ENCODE peak calls at places on chromosomes 4 and X, in four cellular contexts. H, L, Q and K are unnamed samples.

GRCh38 chrX:17500145-17500579 is 125.2 kb downstream of the NHS start:
- DNase-seq in H (no peak), Q (peak; percentile 41), L (no peak), K (no peak)

GRCh38 chr4:65671402-65671801 is 1.1 kb upstream of the EPHA5 start:
- DNase-seq in H (no peak), L (no peak), Q (no peak), K (no peak)

GRCh38 chr4:122679317-122679716 is 53.2 kb upstream of the BBS12 start:
- DNase-seq in H (no peak), Q (no peak), L (no peak), K (no peak)

GRCh38 chrX:139304471-139304870 is 226.1 kb upstream of the F9 start:
- DNase-seq in L (no peak), H (no peak), Q (no peak), K (no peak)

GRCh38 chr4:114019276-114019971 is 40.0 kb upstream of the ARSJ start:
- DNase-seq in L (no peak), H (no peak), Q (no peak), K (no peak)

GRCh38 chr4:83213640-83214039 is 71.0 kb downstream of the COQ2 start:
- DNase-seq in H (no peak), L (no peak), Q (no peak), K (no peak)

GRCh38 chr4:138445098-138445497 is 202.9 kb upstream of the SLC7A11 start:
- DNase-seq in L (no peak), Q (no peak), H (no peak), K (no peak)

GRCh38 chr4:23366207-23366906 is 523.5 kb downstream of the PPARGC1A start:
- DNase-seq in Q (no peak), L (no peak), H (no peak), K (no peak)

DNA sequence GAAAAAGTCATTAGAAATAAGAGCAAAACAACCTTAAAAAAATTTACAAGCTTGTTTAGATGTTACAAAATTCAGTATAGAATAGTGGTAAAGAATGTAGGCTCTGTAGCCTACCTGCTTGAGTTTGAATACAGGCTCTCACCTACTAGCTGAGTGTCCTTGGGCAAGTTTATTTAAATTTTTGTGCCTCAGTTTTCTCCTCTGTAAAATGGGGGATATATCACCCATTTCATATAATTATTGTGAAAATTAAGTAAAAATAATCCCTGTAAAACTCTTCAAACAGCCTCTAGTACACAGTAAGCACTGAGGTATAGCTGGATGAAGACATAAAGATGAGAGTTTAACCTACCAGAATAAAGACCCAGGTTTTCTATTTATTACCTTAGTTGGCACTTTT is 5.9 kb downstream of the TAF9B start:
- DNase-seq in H (no peak), L (no peak), Q (no peak), K (no peak)
- TF ChIP-seq POLR2AphosphoS5 in H (no peak), L (no peak), Q (no peak), K (no peak)

DNA sequence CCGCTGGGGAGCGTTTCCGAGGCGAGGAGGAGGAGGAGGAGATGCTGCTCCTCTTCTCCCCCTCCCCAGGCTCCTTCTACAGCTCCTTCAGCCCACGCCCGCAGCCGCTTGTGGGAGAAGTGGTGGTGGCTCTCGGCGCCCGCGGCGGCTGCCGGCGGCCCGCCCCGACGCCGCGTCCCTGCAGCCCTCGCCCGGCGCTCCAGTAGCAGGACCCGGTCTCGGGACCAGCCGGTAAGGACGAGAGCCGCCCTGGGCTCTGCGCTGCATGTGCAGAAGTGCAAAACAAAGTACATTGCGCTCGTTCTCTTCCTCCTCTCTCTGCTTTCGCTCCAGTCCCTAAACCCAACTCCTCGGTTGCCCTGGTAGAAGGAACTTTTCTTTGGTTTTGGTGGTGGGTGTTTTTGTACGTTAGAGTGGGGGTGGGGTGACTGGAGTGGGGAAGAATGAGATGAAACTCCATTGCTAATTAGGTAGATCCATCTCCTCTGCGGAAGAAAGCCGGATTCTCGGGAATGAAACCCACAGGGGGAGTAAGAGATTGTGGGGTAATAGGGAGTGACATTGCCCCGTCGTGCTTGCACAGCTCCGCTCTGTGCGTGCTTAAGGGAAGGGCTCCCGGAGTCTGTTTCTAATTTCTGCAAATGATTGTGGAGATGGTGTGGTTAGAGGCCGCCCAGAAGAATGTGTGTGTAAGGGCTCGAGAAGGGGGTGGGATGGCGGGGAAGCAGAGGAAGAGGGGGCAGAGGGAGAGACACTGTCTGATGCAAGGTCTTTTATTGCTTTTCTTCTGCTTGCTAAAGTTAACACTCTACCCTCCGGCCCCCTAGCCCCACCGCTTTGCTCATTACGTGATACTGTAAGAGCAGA is 677 bp downstream of the PTPN13 start:
- DNase-seq in L (no peak), Q (peak; percentile 32), H (peak; percentile 17), K (peak; percentile 69)
- TF ChIP-seq CTCF in L (no peak), Q (no peak), H (no peak), K (no peak)

GRCh38 chrX:119398974-119399771 is at the start of gene SLC25A43:
- DNase-seq in L (peak; percentile 89), H (no peak), Q (peak; percentile 49), K (peak; percentile 76)
- TF ChIP-seq POLR2AphosphoS5 in L (no peak), H (no peak), Q (no peak), K (no peak)

GRCh38 chrX:20594985-20595384 is 328.3 kb upstream of the RPS6KA3 start:
- DNase-seq in L (no peak), H (no peak), Q (no peak), K (no peak)
- TF ChIP-seq CTCF in L (no peak), H (no peak), Q (no peak), K (no peak)